ENCODE peak calls at places on chromosomes 12 and 14, in six cellular contexts. W, Y, E, Z, P and I are unnamed samples. For H3K36me3, the result is how much of the 10 kb centered on the place peaks cover.

GRCh38 chr14:37150414-37150813 is 22.0 kb downstream of the SLC25A21 start:
- DNase-seq in W (no peak), Y (peak), E (peak), Z (no peak), P (peak), I (no peak)

GRCh38 chr14:59482120-59482434 is 2.1 kb downstream of the L3HYPDH start:
- DNase-seq in W (no peak), Y (no peak), E (no peak), Z (no peak), P (no peak), I (no peak)

GRCh38 chr14:104304451-104305351 is 166.3 kb downstream of the KIF26A start:
- DNase-seq in W (no peak), Y (no peak), E (no peak), Z (no peak), P (no peak), I (no peak)

GRCh38 chr12:56160160-56160763 is 2.1 kb downstream of the MYL6 start:
- DNase-seq in W (no peak), Y (peak), E (peak), Z (peak), P (peak), I (no peak)

GRCh38 chr12:57454566-57455373 is at the start of gene INHBE:
- DNase-seq in W (peak), Y (peak), E (no peak), Z (peak), P (peak), I (no peak)

GRCh38 chr12:98578821-98579220 is 14.7 kb upstream of the SLC25A3 start:
- DNase-seq in W (no peak), Y (peak), E (peak), Z (no peak), P (peak), I (peak)

GRCh38 chr14:50062438-50063039 is 53.8 kb downstream of the VCPKMT start:
- DNase-seq in W (no peak), Y (peak), E (peak), Z (peak), P (peak), I (peak)

GRCh38 chr12:1217191-1217949 is 226.3 kb downstream of the ERC1 start:
- DNase-seq in W (peak), Y (peak), E (peak), Z (no peak), P (peak), I (peak)

GRCh38 chr12:108542320-108542719 is 18.7 kb downstream of the SART3 start:
- DNase-seq in W (no peak), Y (peak), E (no peak), Z (no peak), P (peak), I (no peak)

GRCh38 chr14:31592619-31593018 is 31.4 kb downstream of the NUBPL start:
- DNase-seq in W (no peak), Y (no peak), E (no peak), Z (no peak), P (peak), I (no peak)

GRCh38 chr14:95157987-95158712 is 821 bp upstream of the DICER1 start:
- DNase-seq in W (no peak), Y (peak), E (no peak), Z (no peak), P (no peak), I (no peak)

GRCh38 chr14:32022938-32023466 is 54.1 kb upstream of the ARHGAP5 start:
- DNase-seq in W (no peak), Y (no peak), E (no peak), Z (no peak), P (no peak), I (no peak)

GRCh38 chr14:97539389-97539786 is 742.2 kb downstream of the VRK1 start:
- DNase-seq in W (no peak), Y (no peak), E (no peak), Z (no peak), P (no peak), I (no peak)

GRCh38 chr12:118409834-118410233 is 33.5 kb downstream of the SUDS3 start:
- DNase-seq in W (no peak), Y (no peak), E (no peak), Z (no peak), P (no peak), I (no peak)

GRCh38 chr12:108884116-108885012 is 4.5 kb downstream of the DAO start:
- DNase-seq in W (no peak), Y (peak), E (peak), Z (peak), P (no peak), I (peak)

GRCh38 chr12:80720516-80720915 is 3.8 kb downstream of the MYF5 start:
- DNase-seq in W (no peak), Y (no peak), E (no peak), Z (no peak), P (no peak), I (no peak)
- H3K27ac ChIP-seq in W (no peak), Y (no peak), E (no peak), Z (no peak), P (no peak), I (no peak)

DNA sequence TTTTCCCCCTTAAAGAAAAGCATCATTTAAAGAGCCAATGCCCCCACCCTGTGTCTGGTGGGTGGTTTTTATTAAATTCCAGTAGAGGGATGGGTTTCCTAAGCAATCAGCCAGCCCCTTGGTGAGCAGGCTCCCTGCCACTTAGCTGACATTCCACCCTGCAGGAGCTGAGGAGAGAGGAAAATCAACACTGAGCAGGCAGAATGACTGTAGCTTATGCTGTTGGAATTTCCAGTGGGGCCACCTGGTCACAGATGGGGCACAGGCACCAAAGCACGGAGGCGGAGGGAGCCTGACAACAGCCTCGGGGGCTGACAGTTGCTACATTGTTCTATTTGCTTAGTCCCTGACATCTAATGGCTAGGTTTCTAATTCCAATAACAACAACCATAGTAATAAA is 127.7 kb downstream of the TMEM30B start:
- DNase-seq in W (no peak), Y (peak), E (peak), Z (no peak), P (peak), I (no peak)
- H3K9ac ChIP-seq in W (no peak), Y (no peak), E (no peak), Z (no peak), P (no peak), I (no peak)

DNA sequence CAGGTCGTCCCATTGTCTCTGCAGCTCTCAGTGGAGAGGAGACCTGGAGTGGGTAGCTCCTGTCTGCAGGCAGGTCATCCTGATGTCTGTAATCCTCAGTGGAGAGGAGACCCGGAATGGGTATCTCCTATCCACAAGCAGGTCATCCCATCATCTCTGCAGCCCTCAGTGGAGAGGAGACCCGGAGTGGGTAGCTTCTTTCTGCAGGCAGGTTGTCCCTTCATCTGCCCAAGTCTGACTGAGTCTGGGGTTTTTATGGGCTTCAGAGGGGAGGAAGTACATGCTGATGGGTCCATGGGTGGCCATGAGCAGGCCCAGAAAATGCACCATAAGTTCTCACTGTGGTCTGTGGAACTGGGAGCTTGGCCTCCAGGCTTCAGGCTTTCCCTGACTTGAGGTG is 28.9 kb upstream of the PAPLN start:
- DNase-seq in W (no peak), Y (no peak), E (no peak), Z (peak), P (no peak), I (no peak)
- H3K36me3 ChIP-seq in W (half or more), Y (half or more), E (under half), Z (half or more), P (under half), I (under half)

GRCh38 chr12:111414711-111415252 is 9.1 kb downstream of the SH2B3 start:
- DNase-seq in W (no peak), Y (no peak), E (no peak), Z (no peak), P (no peak), I (no peak)

GRCh38 chr12:111412007-111412829 is 6.5 kb downstream of the SH2B3 start:
- DNase-seq in W (no peak), Y (peak), E (no peak), Z (peak), P (no peak), I (no peak)

GRCh38 chr12:111411187-111411764 is 5.6 kb downstream of the SH2B3 start:
- DNase-seq in W (no peak), Y (peak), E (no peak), Z (no peak), P (no peak), I (no peak)

GRCh38 chr12:111413442-111414086 is 7.8 kb downstream of the SH2B3 start:
- DNase-seq in W (no peak), Y (peak), E (peak), Z (no peak), P (peak), I (no peak)

GRCh38 chr12:111412830-111413441 is 7.2 kb downstream of the SH2B3 start:
- DNase-seq in W (no peak), Y (peak), E (no peak), Z (no peak), P (no peak), I (no peak)
- H3K27ac ChIP-seq in W (no peak), Y (peak), E (no peak), Z (no peak), P (no peak), I (peak)

DNA sequence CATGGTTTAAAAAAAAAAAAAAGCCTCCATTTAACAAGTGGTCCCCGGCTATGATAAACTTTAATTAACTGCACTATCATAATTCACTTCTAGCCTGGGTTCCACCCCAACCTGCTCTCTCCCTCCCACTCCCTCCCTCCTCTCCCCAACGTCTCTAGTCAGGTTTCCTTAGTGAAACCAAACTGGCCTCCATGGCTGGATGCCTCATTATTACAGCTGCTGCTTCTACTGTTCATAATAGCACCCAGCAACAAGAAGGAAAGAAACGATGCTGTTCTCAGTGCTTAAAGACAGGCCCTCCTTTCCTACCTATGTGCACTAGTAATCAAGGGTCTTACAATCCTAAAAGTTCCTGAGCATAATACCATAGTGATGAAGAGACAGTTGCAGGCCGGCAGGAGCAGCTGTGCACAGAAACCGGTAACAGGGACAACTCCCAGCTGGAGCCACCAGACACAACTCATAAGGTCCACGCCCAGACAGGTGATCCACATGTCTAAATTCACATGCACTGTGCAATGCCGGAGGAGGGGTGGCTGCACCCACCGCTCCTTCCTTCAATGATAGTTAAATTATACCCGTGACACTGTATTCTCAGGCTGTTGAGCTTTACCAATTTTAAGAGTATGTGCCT is 6.2 kb downstream of the IRF2BPL start:
- DNase-seq in W (no peak), Y (no peak), E (no peak), Z (no peak), P (no peak), I (peak)
- H3K9ac ChIP-seq in W (no peak), Y (no peak), E (no peak), Z (no peak), P (no peak), I (no peak)

GRCh38 chr14:55354500-55354899 is 57.1 kb downstream of the ATG14 start:
- DNase-seq in W (peak), Y (peak), E (peak), Z (peak), P (peak), I (peak)
- H3K36me3 ChIP-seq in W (half or more), Y (under half), E (under half), Z (half or more), P (under half), I (under half)

GRCh38 chr12:71837356-71837755 is 2.2 kb upstream of the TBC1D15 start:
- DNase-seq in W (no peak), Y (no peak), E (no peak), Z (no peak), P (no peak), I (no peak)

GRCh38 chr12:71838231-71838630 is 1.3 kb upstream of the TBC1D15 start:
- DNase-seq in W (no peak), Y (no peak), E (no peak), Z (no peak), P (no peak), I (no peak)

GRCh38 chr12:71840226-71840847 is 778 bp downstream of the TBC1D15 start:
- DNase-seq in W (no peak), Y (peak), E (peak), Z (peak), P (peak), I (no peak)

GRCh38 chr12:71838661-71839060 is 898 bp upstream of the TBC1D15 start:
- DNase-seq in W (no peak), Y (no peak), E (no peak), Z (no peak), P (no peak), I (no peak)
- H3K27ac ChIP-seq in W (no peak), Y (peak), E (no peak), Z (peak), P (no peak), I (peak)

GRCh38 chr12:117111386-117112267 is 12.4 kb upstream of the TESC start:
- DNase-seq in W (no peak), Y (no peak), E (no peak), Z (peak), P (no peak), I (no peak)
- H3K9ac ChIP-seq in W (peak), Y (no peak), E (no peak), Z (no peak), P (no peak), I (no peak)

DNA sequence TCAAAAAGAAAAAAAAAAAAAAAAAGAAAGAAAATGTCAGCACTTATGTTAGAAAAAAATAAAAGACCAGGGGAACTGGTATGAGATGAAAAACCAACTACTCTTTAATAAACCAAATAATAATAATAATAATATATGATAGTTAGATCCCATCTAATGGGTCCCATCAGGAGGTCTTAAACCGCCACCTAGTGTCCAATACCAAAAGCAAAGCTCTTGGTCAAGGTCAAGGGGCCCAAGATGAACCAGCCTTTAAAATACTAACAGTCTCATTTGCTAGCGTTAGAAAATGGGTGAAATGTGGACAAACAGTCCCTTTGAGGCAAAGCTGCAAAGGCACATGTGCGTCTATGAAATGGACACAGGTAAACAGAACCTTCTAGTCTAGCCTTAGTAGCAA is 12.3 kb downstream of the BRAP start:
- DNase-seq in W (no peak), Y (peak), E (no peak), Z (no peak), P (peak), I (no peak)
- H3K36me3 ChIP-seq in W (half or more), Y (under half), E (under half), Z (half or more), P (under half), I (under half)

GRCh38 chr12:128326419-128326818 is 59.4 kb downstream of the TMEM132C start:
- DNase-seq in W (no peak), Y (no peak), E (no peak), Z (no peak), P (no peak), I (no peak)
- H3K27ac ChIP-seq in W (no peak), Y (no peak), E (no peak), Z (no peak), P (no peak), I (no peak)